ENCODE peak calls at places on chromosomes 13 and 19, in five cellular contexts. X is lower leg skin, J is H4, K is amniotic epithelial cell, D is hepatic stellate cell. S is an unnamed sample.
A peak's percentile ranks its signal among the peaks of the same experiment; 100 is the strongest.

GRCh38 chr13:111184685-111185401 is 69.7 kb downstream of the ARHGEF7 start:
- DNase-seq in J (no peak), D (peak; percentile 37), K (no peak), X (no peak), S (no peak)

GRCh38 chr13:113045214-113046007 is 60.2 kb upstream of the F7 start:
- DNase-seq in J (no peak), D (no peak), K (no peak), X (no peak), S (no peak)

GRCh38 chr13:74132768-74133656 is 1.2 kb downstream of the KLF12 start:
- DNase-seq in X (no peak), K (peak; percentile 53), D (peak; percentile 28), J (no peak), S (peak; percentile 29)

GRCh38 chr19:13417054-13417453 is 89.2 kb downstream of the CACNA1A start:
- DNase-seq in D (no peak), K (no peak), X (no peak), J (no peak), S (peak; percentile 81)

GRCh38 chr19:44774614-44775013 is 3.1 kb upstream of the CBLC start:
- DNase-seq in K (no peak), X (no peak), J (no peak), D (no peak), S (no peak)

GRCh38 chr13:111251646-111252448 is 68.6 kb upstream of the TEX29 start:
- DNase-seq in D (no peak), J (no peak), K (no peak), X (no peak), S (peak; percentile 21)

GRCh38 chr13:29753593-29754485 is 96.6 kb downstream of the UBL3 start:
- DNase-seq in X (no peak), J (peak; percentile 19), D (no peak), K (no peak), S (no peak)

GRCh38 chr19:46125447-46125846 is 959 bp upstream of the IGFL3 start:
- DNase-seq in D (no peak), K (no peak), J (no peak), X (no peak), S (no peak)

GRCh38 chr13:112325941-112326645 is 50.1 kb upstream of the SPACA7 start:
- DNase-seq in D (no peak), J (no peak), X (no peak), K (no peak), S (no peak)

GRCh38 chr13:71603255-71603654 is 263.7 kb downstream of the DACH1 start:
- DNase-seq in J (no peak), D (no peak), X (no peak), K (no peak), S (no peak)

GRCh38 chr19:18428837-18429674 is 8.9 kb downstream of the ISYNA1 start:
- DNase-seq in X (no peak), K (peak; percentile 75), D (peak; percentile 94), J (peak; percentile 83), S (no peak)

GRCh38 chr19:53333071-53333465 is 481 bp upstream of the ZNF845 start:
- DNase-seq in X (peak; percentile 21), K (peak; percentile 58), J (peak; percentile 35), D (peak; percentile 23), S (no peak)

GRCh38 chr19:40358773-40359172 is 10.3 kb downstream of the PLD3 start:
- DNase-seq in K (no peak), D (no peak), J (no peak), X (no peak), S (no peak)

GRCh38 chr13:104315606-104316005 is 1249.4 kb upstream of the SLC10A2 start:
- DNase-seq in J (peak; percentile 44), K (peak; percentile 94), D (peak; percentile 5), X (no peak), S (peak; percentile 81)